ENCODE peak calls at places on chromosomes 1 and 21, in four cellular contexts. C, P, D and R are unnamed samples.

GRCh38 chr1:102879439-102879993 is 228.8 kb downstream of the COL11A1 start:
- DNase-seq in P (peak; percentile 80), D (peak; percentile 71), C (peak; percentile 38), R (peak; percentile 64)

GRCh38 chr1:234604726-234605492 is 5.1 kb downstream of the IRF2BP2 start:
- DNase-seq in P (peak; percentile 77), D (no peak), C (peak; percentile 80), R (peak; percentile 74)

GRCh38 chr1:56331892-56332567 is 247.3 kb downstream of the PLPP3 start:
- DNase-seq in P (peak; percentile 76), D (no peak), C (peak; percentile 32), R (peak; percentile 13)

GRCh38 chr1:219686171-219686570 is 73.3 kb upstream of the ZC3H11B start:
- DNase-seq in C (no peak), P (no peak), D (no peak), R (no peak)

GRCh38 chr1:36752431-36752830 is 269.7 kb upstream of the CSF3R start:
- DNase-seq in P (no peak), C (no peak), D (no peak), R (no peak)

GRCh38 chr1:219945795-219946194 is 17.4 kb upstream of the SLC30A10 start:
- DNase-seq in C (no peak), P (no peak), D (no peak), R (no peak)

GRCh38 chr1:151612506-151613274 is 840 bp downstream of the SNX27 start:
- DNase-seq in C (peak; percentile 17), P (peak; percentile 22), D (no peak), R (no peak)

GRCh38 chr1:8167936-8168335 is 141.8 kb upstream of the ERRFI1 start:
- DNase-seq in C (no peak), D (no peak), P (no peak), R (no peak)

GRCh38 chr1:2972011-2972878 is 49.0 kb upstream of the ACTRT2 start:
- DNase-seq in P (no peak), D (no peak), C (no peak), R (no peak)

GRCh38 chr1:26907071-26907922 is 6.5 kb downstream of the NR0B2 start:
- DNase-seq in P (peak; percentile 96), C (peak; percentile 64), D (peak; percentile 73), R (peak; percentile 86)

GRCh38 chr1:20610950-20611349 is 22.1 kb downstream of the CDA start:
- DNase-seq in D (no peak), C (no peak), P (no peak), R (no peak)

GRCh38 chr1:36846366-36846765 is 187.9 kb downstream of the GRIK3 start:
- DNase-seq in C (no peak), D (no peak), P (no peak), R (no peak)

GRCh38 chr21:29299906-29300546 is 1.3 kb downstream of the BACH1 start:
- DNase-seq in C (peak; percentile 92), P (peak; percentile 100), D (peak; percentile 15), R (peak; percentile 95)

GRCh38 chr1:234617986-234618725 is 8.2 kb upstream of the IRF2BP2 start:
- DNase-seq in P (peak; percentile 95), C (peak; percentile 89), D (no peak), R (peak; percentile 75)

GRCh38 chr1:198179556-198179981 is 22.8 kb downstream of the NEK7 start:
- DNase-seq in P (peak; percentile 62), D (no peak), C (peak; percentile 73), R (peak; percentile 87)

GRCh38 chr1:160046494-160047115 is 14.8 kb upstream of the PIGM start:
- DNase-seq in D (no peak), C (peak; percentile 36), P (peak; percentile 51), R (peak; percentile 33)

GRCh38 chr1:207811920-207812720 is 60.3 kb downstream of the CD46 start:
- DNase-seq in D (no peak), C (peak; percentile 31), P (peak; percentile 57), R (no peak)

GRCh38 chr1:244020086-244020485 is 31.0 kb upstream of the ZBTB18 start:
- DNase-seq in D (no peak), P (peak; percentile 3), C (peak; percentile 29), R (no peak)

GRCh38 chr21:39845581-39846130 is 21.6 kb upstream of the PCP4 start:
- DNase-seq in P (no peak), D (no peak), C (no peak), R (peak; percentile 73)

GRCh38 chr1:26697441-26697977 is 1.7 kb downstream of the ARID1A start:
- DNase-seq in P (no peak), D (no peak), C (no peak), R (no peak)

GRCh38 chr1:236223273-236223672 is 58.5 kb downstream of the ERO1B start:
- DNase-seq in P (no peak), D (no peak), C (no peak), R (no peak)

GRCh38 chr21:45559216-45560105 is 17.2 kb upstream of the SLC19A1 start:
- DNase-seq in C (no peak), P (no peak), D (no peak), R (no peak)

GRCh38 chr1:67317803-67318202 is 10.1 kb downstream of the IL12RB2 start:
- DNase-seq in D (no peak), P (no peak), C (no peak), R (no peak)

GRCh38 chr1:67583462-67583950 is 101.5 kb upstream of the GADD45A start:
- DNase-seq in C (no peak), P (peak; percentile 27), D (no peak), R (no peak)

GRCh38 chr1:229434641-229435051 is 752 bp upstream of the ACTA1 start:
- DNase-seq in D (no peak), P (no peak), C (no peak), R (no peak)

GRCh38 chr1:46186076-46186475 is 9.8 kb upstream of the P3R3URF start:
- DNase-seq in D (no peak), C (no peak), P (no peak), R (no peak)

GRCh38 chr1:59506952-59507351 is 210.1 kb downstream of the FGGY start:
- DNase-seq in D (no peak), C (peak; percentile 67), P (peak; percentile 92), R (peak; percentile 41)

GRCh38 chr1:110477445-110477957 is 26.6 kb downstream of the PROK1 start:
- DNase-seq in P (no peak), C (no peak), D (peak; percentile 85), R (no peak)
- TF ChIP-seq CTCF in P (no peak), C (no peak), D (peak; percentile 83), R (peak; percentile 21)

GRCh38 chr1:203349757-203350522 is 982 bp downstream of the FMOD start:
- DNase-seq in C (no peak), D (no peak), P (no peak), R (no peak)

GRCh38 chr1:203354246-203354645 is 3.3 kb upstream of the FMOD start:
- DNase-seq in D (no peak), C (peak; percentile 89), P (peak; percentile 71), R (peak; percentile 31)

GRCh38 chr1:203353486-203353885 is 2.6 kb upstream of the FMOD start:
- DNase-seq in C (no peak), D (no peak), P (no peak), R (no peak)

GRCh38 chr1:203349166-203349565 is 1.8 kb downstream of the FMOD start:
- DNase-seq in C (no peak), P (no peak), D (no peak), R (no peak)

GRCh38 chr1:203351037-203351625 is at the start of gene FMOD:
- DNase-seq in C (peak; percentile 72), D (no peak), P (peak; percentile 48), R (no peak)
- H3K4me3 ChIP-seq in C (peak within 1 kb of the TSS; percentile 32), D (no peak within 1 kb of the TSS), P (no peak within 1 kb of the TSS), R (no peak within 1 kb of the TSS)

GRCh38 chr1:83960669-83961277 is 38.2 kb downstream of the TTLL7 start:
- DNase-seq in C (no peak), D (no peak), P (no peak), R (no peak)

GRCh38 chr1:83958704-83959103 is 40.2 kb downstream of the TTLL7 start:
- DNase-seq in D (no peak), P (no peak), C (no peak), R (no peak)

GRCh38 chr1:83964153-83964552 is 34.8 kb downstream of the TTLL7 start:
- DNase-seq in C (no peak), P (no peak), D (no peak), R (no peak)

GRCh38 chr1:83961571-83962295 is 37.2 kb downstream of the TTLL7 start:
- DNase-seq in P (peak; percentile 18), D (no peak), C (peak; percentile 9), R (no peak)

DNA sequence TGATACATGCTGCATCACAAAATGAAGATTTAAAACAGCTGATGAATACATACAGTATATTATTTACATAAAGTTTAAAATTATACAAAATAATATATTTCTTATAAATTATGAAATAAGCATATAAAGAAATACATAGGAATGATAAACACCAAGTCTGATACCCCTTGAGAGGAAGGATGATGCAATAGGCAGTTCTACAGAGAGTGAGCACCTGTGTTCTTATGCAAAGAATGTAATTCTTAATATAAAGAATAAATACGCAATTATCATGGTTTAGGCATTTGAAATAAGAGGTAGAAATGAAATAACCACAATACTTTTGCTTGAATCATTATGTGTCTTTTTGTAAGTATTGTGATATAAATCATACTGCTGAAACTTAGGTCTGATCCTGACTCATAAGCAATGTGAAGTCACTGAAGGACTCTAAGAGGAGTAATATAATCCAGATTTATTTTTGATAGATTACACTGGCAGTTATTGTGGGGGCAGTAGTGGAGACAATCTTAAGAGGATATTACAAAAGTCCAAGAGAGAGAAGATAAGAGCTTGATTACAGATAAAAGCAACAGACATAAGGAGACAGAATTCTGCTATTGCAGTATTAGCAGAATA is 39.0 kb downstream of the TTLL7 start:
- DNase-seq in P (peak; percentile 80), C (peak; percentile 41), D (no peak), R (peak; percentile 34)
- TF ChIP-seq CTCF in P (no peak), C (no peak), D (no peak), R (no peak)

GRCh38 chr21:33586927-33587326 is 1.6 kb downstream of the DONSON start:
- DNase-seq in P (no peak), C (no peak), D (no peak), R (no peak)
- H3K4me3 ChIP-seq in P (no peak overlapping the region), C (peak overlapping the region; percentile 88), D (peak overlapping the region; percentile 88), R (no peak overlapping the region)

DNA sequence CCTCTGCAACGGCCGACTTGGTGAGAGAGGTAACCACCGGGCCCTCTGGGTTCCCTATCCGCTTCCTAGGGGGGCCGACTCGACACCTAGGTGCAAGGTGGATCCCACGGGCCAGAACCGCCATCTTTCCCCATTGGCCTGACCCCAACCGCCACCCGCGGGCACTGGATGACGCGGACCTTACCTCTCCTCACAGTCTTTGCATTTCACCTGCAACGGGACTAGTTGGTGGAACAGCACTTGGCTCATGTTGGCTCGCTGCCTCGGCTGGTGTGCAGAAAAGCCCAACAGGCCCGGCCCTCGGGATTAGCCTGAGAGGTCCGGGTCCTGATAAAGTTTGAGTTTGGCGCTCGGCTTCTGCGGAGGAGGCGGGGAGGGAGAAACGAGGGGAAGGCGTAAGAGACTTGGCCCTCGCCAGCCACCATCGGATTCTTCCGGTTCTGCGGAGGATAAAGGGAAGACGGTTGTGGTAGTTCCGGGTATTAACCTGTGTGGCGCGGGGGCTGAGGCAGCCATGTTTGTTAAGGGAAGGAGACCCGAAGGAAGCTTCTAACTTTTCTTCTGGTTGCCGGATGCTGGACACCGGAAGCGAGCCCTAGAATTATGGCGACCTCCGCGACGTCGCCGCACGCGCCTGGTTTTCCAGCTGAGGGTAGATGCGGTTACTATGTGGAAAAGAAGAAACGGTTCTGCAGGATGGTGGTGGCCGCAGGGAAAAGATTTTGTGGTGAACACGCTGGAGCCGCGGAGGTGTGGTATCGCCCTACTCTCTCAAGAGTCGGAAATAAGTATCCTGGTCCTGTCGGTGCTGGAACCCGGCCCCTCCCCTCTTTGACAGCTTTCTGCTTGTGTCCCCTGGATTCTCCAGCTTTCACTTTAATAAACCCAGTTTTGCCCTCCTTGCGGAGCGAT is at the start of the genes SASS6 and TRMT13:
- DNase-seq in D (peak; percentile 97), C (peak; percentile 99), P (peak; percentile 98), R (peak; percentile 99)
- TF ChIP-seq CTCF in D (no peak), C (no peak), P (no peak), R (no peak)

GRCh38 chr1:15027515-15027948 is 126.0 kb upstream of the TMEM51 start:
- DNase-seq in D (peak; percentile 22), P (peak; percentile 58), C (peak; percentile 57), R (peak; percentile 69)
- H3K4me3 ChIP-seq in D (no peak overlapping the region), P (no peak overlapping the region), C (no peak overlapping the region), R (no peak overlapping the region)